ENCODE peak calls at places on chromosomes 3 and 15, in five cellular contexts. I is A549, U is body of pancreas, Z is adrenal gland, G is heart left ventricle. Q is an unnamed sample.
A peak's percentile ranks its signal among the peaks of the same experiment; 100 is the strongest.

GRCh38 chr15:66873856-66874255 is 171.8 kb downstream of the SMAD6 start:
- DNase-seq in U (no peak), G (peak; percentile 6), Z (peak; percentile 9), I (no peak), Q (no peak)

GRCh38 chr15:65032823-65033537 is 3.5 kb upstream of the MTFMT start:
- DNase-seq in Z (peak; percentile 64), G (peak; percentile 40), I (peak; percentile 96), U (peak; percentile 54), Q (peak; percentile 72)

GRCh38 chr15:91849180-91849579 is 4.3 kb upstream of the SLCO3A1 start:
- DNase-seq in Z (no peak), G (no peak), U (no peak), I (no peak), Q (no peak)

GRCh38 chr3:139715736-139716135 is 38.0 kb upstream of the NMNAT3 start:
- DNase-seq in Z (no peak), U (no peak), I (no peak), G (no peak), Q (no peak)

GRCh38 chr3:53225651-53226050 is 30.2 kb downstream of the TKT start:
- DNase-seq in Z (no peak), I (no peak), G (no peak), U (no peak), Q (no peak)

GRCh38 chr3:183845608-183846288 is 20.4 kb upstream of the MAP6D1 start:
- DNase-seq in I (no peak), G (no peak), Z (no peak), U (no peak), Q (no peak)

GRCh38 chr3:22685598-22685997 is 517.5 kb upstream of the UBE2E2 start:
- DNase-seq in G (no peak), U (no peak), Z (no peak), I (peak; percentile 5), Q (no peak)

GRCh38 chr3:196726788-196727675 is 12.6 kb upstream of the PAK2 start:
- DNase-seq in U (no peak), Z (no peak), G (no peak), I (no peak), Q (no peak)

GRCh38 chr3:171640520-171641412 is 169.5 kb downstream of the PLD1 start:
- DNase-seq in G (no peak), I (peak; percentile 15), Z (peak; percentile 47), U (no peak), Q (no peak)

GRCh38 chr3:17232442-17232841 is 347.7 kb downstream of the PLCL2 start:
- DNase-seq in G (no peak), U (no peak), I (no peak), Z (no peak), Q (no peak)

GRCh38 chr3:17088602-17089313 is 204.0 kb downstream of the PLCL2 start:
- DNase-seq in G (no peak), Z (no peak), I (no peak), U (no peak), Q (no peak)

GRCh38 chr3:193556841-193557240 is 2.1 kb upstream of the ATP13A4 start:
- DNase-seq in I (no peak), G (no peak), Z (no peak), U (peak; percentile 72), Q (peak; percentile 86)

GRCh38 chr3:44584646-44585501 is at the start of gene ZNF660:
- DNase-seq in G (peak; percentile 65), Z (peak; percentile 54), I (no peak), U (peak; percentile 25), Q (peak; percentile 49)

GRCh38 chr3:57018246-57018645 is 42.2 kb upstream of the SPATA12 start:
- DNase-seq in I (no peak), G (no peak), U (no peak), Z (no peak), Q (no peak)

GRCh38 chr3:114110439-114110838 is 53.9 kb downstream of the QTRT2 start:
- DNase-seq in I (no peak), G (no peak), U (no peak), Z (no peak), Q (no peak)

GRCh38 chr15:71883447-71883846 is 73.1 kb downstream of the NR2E3 start:
- DNase-seq in Z (no peak), I (no peak), U (no peak), G (no peak), Q (no peak)

GRCh38 chr15:44102675-44103254 is 92.3 kb downstream of the FRMD5 start:
- DNase-seq in Z (peak; percentile 57), U (no peak), I (peak; percentile 71), G (no peak), Q (no peak)

GRCh38 chr3:71168961-71169411 is 414.5 kb downstream of the FOXP1 start:
- DNase-seq in U (no peak), I (no peak), G (no peak), Z (no peak), Q (no peak)

GRCh38 chr3:196517919-196518318 is 2.8 kb upstream of the SMCO1 start:
- DNase-seq in G (no peak), U (no peak), I (no peak), Z (no peak), Q (no peak)

GRCh38 chr3:57221883-57222282 is 5.6 kb upstream of the APPL1 start:
- DNase-seq in Z (no peak), U (no peak), G (no peak), I (peak; percentile 20), Q (no peak)

GRCh38 chr3:194040501-194041273 is 95.3 kb upstream of the HES1 start:
- DNase-seq in G (no peak), I (no peak), Z (no peak), U (no peak), Q (no peak)

GRCh38 chr3:47006145-47006651 is 26.7 kb downstream of the NBEAL2 start:
- DNase-seq in I (no peak), G (no peak), U (no peak), Z (no peak), Q (no peak)

GRCh38 chr15:99453646-99454045 is 112.1 kb upstream of the MEF2A start:
- DNase-seq in G (peak; percentile 12), U (no peak), Z (peak; percentile 14), I (no peak), Q (no peak)

GRCh38 chr15:99455796-99456160 is 110.0 kb upstream of the MEF2A start:
- DNase-seq in I (no peak), Z (peak; percentile 15), U (no peak), G (peak; percentile 15), Q (no peak)

GRCh38 chr15:99454107-99454809 is 111.5 kb upstream of the MEF2A start:
- DNase-seq in I (no peak), G (peak; percentile 11), Z (peak; percentile 17), U (no peak), Q (no peak)

GRCh38 chr15:99452728-99453643 is 112.8 kb upstream of the MEF2A start:
- DNase-seq in U (no peak), G (peak; percentile 91), I (no peak), Z (peak; percentile 85), Q (peak; percentile 85)

GRCh38 chr15:99454941-99455795 is 110.6 kb upstream of the MEF2A start:
- DNase-seq in Z (peak; percentile 78), G (peak; percentile 92), I (peak; percentile 19), U (peak; percentile 55), Q (peak; percentile 74)
- H3K4me3 ChIP-seq in Z (no peak overlapping the region), G (no peak overlapping the region), I (no peak overlapping the region), U (no peak overlapping the region), Q (no peak overlapping the region)

GRCh38 chr3:158788446-158788845 is 13.4 kb upstream of the MFSD1 start:
- DNase-seq in Z (no peak), U (no peak), I (no peak), G (no peak), Q (no peak)

GRCh38 chr3:158789592-158789991 is 12.3 kb upstream of the MFSD1 start:
- DNase-seq in Z (no peak), I (peak; percentile 77), G (no peak), U (no peak), Q (no peak)

GRCh38 chr3:158792709-158793108 is 9.1 kb upstream of the MFSD1 start:
- DNase-seq in Z (no peak), U (no peak), G (no peak), I (peak; percentile 83), Q (no peak)

GRCh38 chr3:158794206-158794605 is 7.6 kb upstream of the MFSD1 start:
- DNase-seq in Z (no peak), G (no peak), I (no peak), U (no peak), Q (no peak)

DNA sequence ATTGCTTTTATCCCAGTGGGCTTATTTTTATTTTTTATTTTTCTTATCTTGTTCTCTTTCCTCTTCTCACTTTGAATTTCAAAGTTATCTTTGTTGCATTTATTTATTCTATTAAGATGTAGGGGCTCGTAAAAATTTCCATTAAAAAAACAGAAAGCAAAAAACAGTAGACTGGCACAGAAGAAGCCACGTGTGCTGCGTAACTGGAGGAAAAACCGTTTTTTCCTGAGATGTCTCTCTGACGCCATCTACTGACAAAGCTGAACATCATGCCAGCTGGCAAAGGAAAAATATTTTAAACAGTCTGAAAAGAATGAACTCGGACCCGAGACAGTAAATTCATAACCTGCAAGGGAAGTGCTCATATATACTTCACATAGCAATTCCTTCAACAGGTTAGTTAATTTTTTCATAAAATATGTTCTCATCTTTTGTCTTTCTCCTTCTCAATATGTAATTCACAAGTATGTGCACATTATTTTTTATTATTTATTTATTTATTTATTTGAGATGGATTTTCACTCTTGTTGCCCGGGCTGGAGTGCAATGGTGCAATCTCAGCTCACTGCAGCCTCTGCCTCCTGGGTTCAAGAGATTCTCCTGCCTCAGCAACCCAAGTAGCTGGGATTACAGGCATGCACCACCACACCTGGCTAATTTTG is 10.5 kb upstream of the MFSD1 start:
- DNase-seq in G (no peak), I (peak; percentile 76), Z (peak; percentile 53), U (no peak), Q (no peak)
- H3K4me3 ChIP-seq in G (no peak overlapping the region), I (no peak overlapping the region), Z (peak overlapping the region; percentile 45), U (no peak overlapping the region), Q (no peak overlapping the region)

GRCh38 chr3:42980209-42980608 is 1.1 kb downstream of the GASK1A start:
- DNase-seq in Z (no peak), I (no peak), G (no peak), U (no peak), Q (no peak)
- H3K4me3 ChIP-seq in Z (peak overlapping the region; percentile 60), I (no peak overlapping the region), G (no peak overlapping the region), U (no peak overlapping the region), Q (no peak overlapping the region)

DNA sequence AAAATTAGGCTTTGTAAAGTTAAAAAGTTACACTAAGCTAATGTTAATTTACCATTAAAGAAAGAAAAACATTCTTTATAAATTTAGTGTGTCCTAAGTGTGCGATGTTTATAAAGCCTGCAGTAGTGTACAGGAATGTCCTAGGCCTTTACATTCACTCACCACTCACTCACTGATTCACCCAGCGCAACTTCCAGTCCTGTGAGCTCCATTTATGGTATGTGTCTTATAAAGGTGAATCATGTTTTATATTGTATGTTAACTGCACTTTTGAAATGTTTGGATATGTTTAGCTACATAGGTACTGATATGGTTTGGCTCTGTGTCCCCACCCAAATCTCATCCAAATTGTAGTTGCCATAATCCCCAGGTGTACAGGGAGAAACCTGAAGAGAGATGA is 549.7 kb upstream of the EPHA6 start:
- DNase-seq in U (no peak), I (no peak), G (no peak), Z (no peak), Q (no peak)
- H3K4me3 ChIP-seq in U (no peak overlapping the region), I (no peak overlapping the region), G (no peak overlapping the region), Z (no peak overlapping the region), Q (no peak overlapping the region)